ENCODE peak calls at places on chromosomes 4 and X, in five cellular contexts. One of them, this sample, is unnamed.

GRCh38 chr4:1290165-1290977 is 680 bp downstream of the MAEA start:
- DNase-seq in neural progenitor cell: no peak
- DNase-seq in gastrocnemius medialis: no peak
- DNase-seq in right atrium auricular region: no peak
- DNase-seq in ascending aorta: no peak
- DNase-seq in this sample: peak; percentile 38

GRCh38 chr4:154983714-154984113 is 202.6 kb downstream of the RBM46 start:
- DNase-seq in neural progenitor cell: no peak
- DNase-seq in gastrocnemius medialis: no peak
- DNase-seq in right atrium auricular region: no peak
- DNase-seq in ascending aorta: no peak
- DNase-seq in this sample: no peak

GRCh38 chr4:26124753-26125236 is 196.0 kb upstream of the RBPJ start:
- DNase-seq in neural progenitor cell: no peak
- DNase-seq in gastrocnemius medialis: no peak
- DNase-seq in right atrium auricular region: no peak
- DNase-seq in ascending aorta: no peak
- DNase-seq in this sample: no peak

GRCh38 chr4:128812360-128812958 is 3.0 kb downstream of the JADE1 start:
- DNase-seq in neural progenitor cell: peak; percentile 96
- DNase-seq in gastrocnemius medialis: no peak
- DNase-seq in right atrium auricular region: peak; percentile 63
- DNase-seq in ascending aorta: peak; percentile 81
- DNase-seq in this sample: peak; percentile 63

GRCh38 chr4:118834070-118834469 is 1.9 kb downstream of the SEC24D start:
- DNase-seq in neural progenitor cell: no peak
- DNase-seq in gastrocnemius medialis: no peak
- DNase-seq in right atrium auricular region: no peak
- DNase-seq in ascending aorta: no peak
- DNase-seq in this sample: no peak

GRCh38 chr4:150782921-150783320 is 201.0 kb downstream of the MAB21L2 start:
- DNase-seq in neural progenitor cell: no peak
- DNase-seq in gastrocnemius medialis: no peak
- DNase-seq in right atrium auricular region: no peak
- DNase-seq in ascending aorta: no peak
- DNase-seq in this sample: no peak

GRCh38 chrX:81286608-81287007 is 84.7 kb downstream of the SH3BGRL start:
- DNase-seq in neural progenitor cell: no peak
- DNase-seq in gastrocnemius medialis: no peak
- DNase-seq in right atrium auricular region: no peak
- DNase-seq in ascending aorta: no peak
- DNase-seq in this sample: no peak

GRCh38 chr4:5773271-5773555 is 62.2 kb downstream of the EVC start:
- DNase-seq in neural progenitor cell: no peak
- DNase-seq in gastrocnemius medialis: no peak
- DNase-seq in right atrium auricular region: no peak
- DNase-seq in ascending aorta: no peak
- DNase-seq in this sample: no peak

GRCh38 chr4:33160126-33160525 is 2440.0 kb downstream of the PCDH7 start:
- DNase-seq in neural progenitor cell: peak; percentile 29
- DNase-seq in gastrocnemius medialis: no peak
- DNase-seq in right atrium auricular region: no peak
- DNase-seq in ascending aorta: no peak
- DNase-seq in this sample: no peak

GRCh38 chr4:118918388-118918787 is 29.7 kb downstream of the SYNPO2 start:
- DNase-seq in neural progenitor cell: no peak
- DNase-seq in gastrocnemius medialis: no peak
- DNase-seq in right atrium auricular region: no peak
- DNase-seq in ascending aorta: no peak
- DNase-seq in this sample: peak; percentile 34

GRCh38 chr4:8355306-8355705 is 85.2 kb downstream of the ACOX3 start:
- DNase-seq in neural progenitor cell: no peak
- DNase-seq in gastrocnemius medialis: no peak
- DNase-seq in right atrium auricular region: no peak
- DNase-seq in ascending aorta: no peak
- DNase-seq in this sample: no peak

GRCh38 chr4:37873383-37873782 is 17.5 kb upstream of the TBC1D1 start:
- DNase-seq in neural progenitor cell: no peak
- DNase-seq in gastrocnemius medialis: no peak
- DNase-seq in right atrium auricular region: no peak
- DNase-seq in ascending aorta: no peak
- DNase-seq in this sample: no peak

GRCh38 chr4:6701371-6701770 is 7.7 kb downstream of the S100P start:
- DNase-seq in neural progenitor cell: peak; percentile 39
- DNase-seq in gastrocnemius medialis: no peak
- DNase-seq in right atrium auricular region: no peak
- DNase-seq in ascending aorta: no peak
- DNase-seq in this sample: peak; percentile 66

GRCh38 chr4:689498-690122 is 659 bp upstream of the SLC49A3 start:
- DNase-seq in neural progenitor cell: no peak
- DNase-seq in gastrocnemius medialis: no peak
- DNase-seq in right atrium auricular region: no peak
- DNase-seq in ascending aorta: no peak
- DNase-seq in this sample: no peak

GRCh38 chr4:95093460-95093859 is 335.7 kb downstream of the BMPR1B start:
- DNase-seq in neural progenitor cell: no peak
- DNase-seq in gastrocnemius medialis: no peak
- DNase-seq in right atrium auricular region: no peak
- DNase-seq in ascending aorta: no peak
- DNase-seq in this sample: no peak

GRCh38 chr4:126727461-126727860 is 905.3 kb upstream of the INTU start:
- DNase-seq in neural progenitor cell: no peak
- DNase-seq in gastrocnemius medialis: no peak
- DNase-seq in right atrium auricular region: no peak
- DNase-seq in ascending aorta: no peak
- DNase-seq in this sample: no peak

GRCh38 chr4:108527729-108528128 is 92.6 kb upstream of the RPL34 start:
- DNase-seq in neural progenitor cell: no peak
- DNase-seq in gastrocnemius medialis: no peak
- DNase-seq in right atrium auricular region: no peak
- DNase-seq in ascending aorta: no peak
- DNase-seq in this sample: no peak

GRCh38 chrX:136999021-136999420 is 34.8 kb downstream of the GPR101 start:
- DNase-seq in neural progenitor cell: no peak
- DNase-seq in gastrocnemius medialis: no peak
- DNase-seq in right atrium auricular region: no peak
- DNase-seq in ascending aorta: no peak
- DNase-seq in this sample: no peak

GRCh38 chr4:3040447-3041191 is 33.7 kb downstream of the HTT-AS start:
- DNase-seq in neural progenitor cell: no peak
- DNase-seq in gastrocnemius medialis: no peak
- DNase-seq in right atrium auricular region: no peak
- DNase-seq in ascending aorta: peak; percentile 58
- DNase-seq in this sample: no peak

GRCh38 chr4:154743683-154744340 is at the start of gene LRAT:
- DNase-seq in neural progenitor cell: peak; percentile 88
- DNase-seq in gastrocnemius medialis: no peak
- DNase-seq in right atrium auricular region: no peak
- DNase-seq in ascending aorta: peak; percentile 71
- DNase-seq in this sample: peak; percentile 84

GRCh38 chr4:74768857-74769525 is 25.3 kb downstream of the BTC start:
- DNase-seq in neural progenitor cell: no peak
- DNase-seq in gastrocnemius medialis: no peak
- DNase-seq in right atrium auricular region: no peak
- DNase-seq in ascending aorta: no peak
- DNase-seq in this sample: no peak

GRCh38 chr4:95129708-95130343 is 372.1 kb downstream of the BMPR1B start:
- DNase-seq in neural progenitor cell: no peak
- DNase-seq in gastrocnemius medialis: peak; percentile 24
- DNase-seq in right atrium auricular region: peak; percentile 66
- DNase-seq in ascending aorta: peak; percentile 89
- DNase-seq in this sample: no peak

GRCh38 chr4:76199664-76200211 is 13.9 kb downstream of the SCARB2 start:
- DNase-seq in neural progenitor cell: no peak
- DNase-seq in gastrocnemius medialis: peak; percentile 41
- DNase-seq in right atrium auricular region: no peak
- DNase-seq in ascending aorta: no peak
- DNase-seq in this sample: no peak
- H3K27ac ChIP-seq in neural progenitor cell: no peak overlapping the region
- H3K27ac ChIP-seq in gastrocnemius medialis: peak overlapping the region; percentile 97
- H3K27ac ChIP-seq in right atrium auricular region: peak overlapping the region; percentile 88
- H3K27ac ChIP-seq in ascending aorta: peak overlapping the region; percentile 71
- H3K27ac ChIP-seq in this sample: peak overlapping the region; percentile 71

GRCh38 chr4:186700746-186701145 is 22.9 kb downstream of the FAT1 start:
- DNase-seq in neural progenitor cell: no peak
- DNase-seq in gastrocnemius medialis: no peak
- DNase-seq in right atrium auricular region: peak; percentile 97
- DNase-seq in ascending aorta: peak; percentile 86
- DNase-seq in this sample: peak; percentile 71
- H3K4me3 ChIP-seq in neural progenitor cell: peak overlapping the region; percentile 32
- H3K4me3 ChIP-seq in gastrocnemius medialis: no peak overlapping the region
- H3K4me3 ChIP-seq in right atrium auricular region: peak overlapping the region; percentile 31
- H3K4me3 ChIP-seq in ascending aorta: no peak overlapping the region
- H3K4me3 ChIP-seq in this sample: no peak overlapping the region

DNA sequence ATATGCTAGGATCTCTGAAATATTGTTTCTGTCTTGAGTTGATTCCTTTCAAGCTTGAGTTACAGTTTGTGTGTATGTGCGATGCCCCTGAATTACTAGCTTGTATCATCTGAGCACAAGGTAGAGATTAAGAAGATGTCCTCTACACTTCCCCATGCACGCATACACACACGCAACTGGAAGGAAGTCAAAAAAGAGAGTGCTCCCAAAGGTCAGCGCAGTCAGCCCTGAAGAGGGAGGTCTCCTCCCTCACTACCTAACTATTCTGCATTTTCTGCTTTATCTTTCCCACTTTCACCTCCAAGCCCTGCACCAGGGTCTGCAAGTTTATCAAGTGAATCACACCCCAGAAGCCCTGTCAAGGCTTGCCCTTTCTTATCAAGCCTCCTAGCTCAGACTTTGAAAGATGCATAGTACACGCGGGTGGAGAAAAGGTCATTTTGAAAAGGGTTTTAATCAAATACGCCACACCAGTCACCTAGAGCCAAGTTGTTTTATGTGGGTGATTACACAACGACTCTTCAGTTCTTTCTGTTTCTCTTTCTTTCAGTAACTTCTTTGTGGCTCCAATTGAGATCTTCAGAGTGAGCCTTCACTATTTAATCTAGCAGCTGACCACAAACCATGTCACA is 127.7 kb downstream of the ASB9 start:
- DNase-seq in neural progenitor cell: no peak
- DNase-seq in gastrocnemius medialis: no peak
- DNase-seq in right atrium auricular region: no peak
- DNase-seq in ascending aorta: no peak
- DNase-seq in this sample: no peak
- H3K27ac ChIP-seq in neural progenitor cell: no peak overlapping the region
- H3K27ac ChIP-seq in gastrocnemius medialis: no peak overlapping the region
- H3K27ac ChIP-seq in right atrium auricular region: no peak overlapping the region
- H3K27ac ChIP-seq in ascending aorta: no peak overlapping the region
- H3K27ac ChIP-seq in this sample: no peak overlapping the region

GRCh38 chrX:102560423-102561068 is 38.8 kb upstream of the ARMCX5 start:
- DNase-seq in neural progenitor cell: no peak
- DNase-seq in gastrocnemius medialis: no peak
- DNase-seq in right atrium auricular region: no peak
- DNase-seq in ascending aorta: no peak
- DNase-seq in this sample: no peak

DNA sequence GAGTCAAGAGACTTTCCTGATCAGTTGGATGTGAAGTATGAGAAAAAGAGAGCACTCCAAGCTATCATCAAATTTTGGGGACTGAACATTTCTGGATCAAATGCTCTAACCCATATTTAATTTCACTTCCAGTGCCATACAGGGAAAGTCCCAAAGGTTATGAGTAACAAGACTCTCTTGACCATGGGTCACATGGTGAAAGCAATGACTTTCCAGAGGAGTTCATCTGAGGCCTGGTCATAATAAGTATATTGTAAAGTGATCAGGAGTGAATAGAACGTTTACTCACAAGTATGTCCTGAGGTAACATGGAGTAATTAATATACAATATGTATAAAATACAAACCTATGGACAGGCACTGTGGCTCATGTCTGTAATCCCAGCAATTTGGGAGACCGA is 40.7 kb upstream of the ARMCX5 start:
- DNase-seq in neural progenitor cell: no peak
- DNase-seq in gastrocnemius medialis: no peak
- DNase-seq in right atrium auricular region: no peak
- DNase-seq in ascending aorta: no peak
- DNase-seq in this sample: no peak
- H3K4me3 ChIP-seq in neural progenitor cell: no peak overlapping the region
- H3K4me3 ChIP-seq in gastrocnemius medialis: no peak overlapping the region
- H3K4me3 ChIP-seq in right atrium auricular region: no peak overlapping the region
- H3K4me3 ChIP-seq in ascending aorta: no peak overlapping the region
- H3K4me3 ChIP-seq in this sample: no peak overlapping the region

GRCh38 chr4:17320046-17320445 is 191.8 kb downstream of the QDPR start:
- DNase-seq in neural progenitor cell: no peak
- DNase-seq in gastrocnemius medialis: no peak
- DNase-seq in right atrium auricular region: no peak
- DNase-seq in ascending aorta: no peak
- DNase-seq in this sample: no peak

GRCh38 chr4:17315459-17315858 is 196.4 kb downstream of the QDPR start:
- DNase-seq in neural progenitor cell: no peak
- DNase-seq in gastrocnemius medialis: no peak
- DNase-seq in right atrium auricular region: no peak
- DNase-seq in ascending aorta: no peak
- DNase-seq in this sample: no peak

GRCh38 chr4:17313194-17313593 is 198.7 kb downstream of the QDPR start:
- DNase-seq in neural progenitor cell: no peak
- DNase-seq in gastrocnemius medialis: no peak
- DNase-seq in right atrium auricular region: no peak
- DNase-seq in ascending aorta: no peak
- DNase-seq in this sample: peak; percentile 43

GRCh38 chr4:17317526-17317925 is 194.4 kb downstream of the QDPR start:
- DNase-seq in neural progenitor cell: no peak
- DNase-seq in gastrocnemius medialis: no peak
- DNase-seq in right atrium auricular region: no peak
- DNase-seq in ascending aorta: no peak
- DNase-seq in this sample: no peak

DNA sequence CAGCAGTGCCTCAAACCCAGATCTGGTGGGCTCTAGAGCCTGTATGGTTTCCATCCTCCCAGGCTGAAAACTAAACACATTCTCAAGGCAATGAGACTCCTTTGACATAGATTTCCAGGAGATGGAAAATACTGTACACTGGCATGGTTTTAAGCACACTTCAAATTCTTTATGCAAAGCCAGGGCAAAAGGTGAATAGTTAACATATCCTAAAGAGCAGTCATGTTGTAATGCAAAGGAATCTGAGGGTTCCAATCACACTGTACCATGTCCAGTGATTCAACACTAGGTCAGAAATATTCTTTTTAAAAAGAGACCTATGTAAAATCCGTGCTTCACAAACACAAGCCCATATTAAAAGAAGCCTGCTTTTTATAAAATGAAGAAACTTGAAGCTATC is 195.3 kb downstream of the QDPR start:
- DNase-seq in neural progenitor cell: no peak
- DNase-seq in gastrocnemius medialis: no peak
- DNase-seq in right atrium auricular region: no peak
- DNase-seq in ascending aorta: no peak
- DNase-seq in this sample: no peak
- H3K27ac ChIP-seq in neural progenitor cell: no peak overlapping the region
- H3K27ac ChIP-seq in gastrocnemius medialis: no peak overlapping the region
- H3K27ac ChIP-seq in right atrium auricular region: no peak overlapping the region
- H3K27ac ChIP-seq in ascending aorta: no peak overlapping the region
- H3K27ac ChIP-seq in this sample: no peak overlapping the region